ENCODE peak calls at places on chromosomes 6 and 20, in seven cellular contexts. U is natural killer cell, V is HFFc6, P is thoracic aorta, N is K562, Q is H9, M is IMR-90. T is an unnamed sample.

GRCh38 chr6:158438201-158438600 is 121.7 kb upstream of the TMEM181 start:
- DNase-seq in U (no peak), V (no peak), P (no peak), N (no peak), Q (no peak), M (no peak), T (no peak)

GRCh38 chr6:162670345-162670744 is 57.2 kb downstream of the PRKN start:
- DNase-seq in U (no peak), V (no peak), P (no peak), N (no peak), Q (no peak), M (no peak), T (no peak)

GRCh38 chr6:20879526-20879925 is 345.3 kb downstream of the CDKAL1 start:
- DNase-seq in U (no peak), V (no peak), P (no peak), N (no peak), Q (no peak), M (no peak), T (no peak)

GRCh38 chr6:15516923-15517560 is 145.8 kb downstream of the DTNBP1 start:
- DNase-seq in U (no peak), V (no peak), P (no peak), N (no peak), Q (no peak), M (no peak), T (no peak)

GRCh38 chr6:143556529-143556928 is 45.0 kb upstream of the FUCA2 start:
- DNase-seq in U (no peak), V (peak; percentile 90), P (no peak), N (no peak), Q (no peak), M (peak; percentile 95), T (no peak)

GRCh38 chr6:36373368-36374009 is 14.0 kb downstream of the ETV7 start:
- DNase-seq in U (no peak), V (no peak), P (no peak), N (no peak), Q (no peak), M (no peak), T (no peak)

GRCh38 chr6:30615958-30616810 is 859 bp downstream of the PPP1R10 start:
- DNase-seq in U (peak; percentile 33), V (peak; percentile 23), P (no peak), N (peak; percentile 43), Q (peak; percentile 45), M (no peak), T (no peak)

GRCh38 chr6:15555101-15556038 is 107.5 kb downstream of the DTNBP1 start:
- DNase-seq in U (no peak), V (no peak), P (no peak), N (peak; percentile 33), Q (no peak), M (no peak), T (no peak)

GRCh38 chr20:24100370-24101011 is 111.9 kb upstream of the GGTLC1 start:
- DNase-seq in U (peak; percentile 51), V (peak; percentile 34), P (no peak), N (peak; percentile 24), Q (no peak), M (peak; percentile 47), T (no peak)

GRCh38 chr6:80214436-80215022 is 108.1 kb downstream of the BCKDHB start:
- DNase-seq in U (no peak), V (peak; percentile 57), P (no peak), N (peak; percentile 12), Q (no peak), M (peak; percentile 70), T (no peak)

DNA sequence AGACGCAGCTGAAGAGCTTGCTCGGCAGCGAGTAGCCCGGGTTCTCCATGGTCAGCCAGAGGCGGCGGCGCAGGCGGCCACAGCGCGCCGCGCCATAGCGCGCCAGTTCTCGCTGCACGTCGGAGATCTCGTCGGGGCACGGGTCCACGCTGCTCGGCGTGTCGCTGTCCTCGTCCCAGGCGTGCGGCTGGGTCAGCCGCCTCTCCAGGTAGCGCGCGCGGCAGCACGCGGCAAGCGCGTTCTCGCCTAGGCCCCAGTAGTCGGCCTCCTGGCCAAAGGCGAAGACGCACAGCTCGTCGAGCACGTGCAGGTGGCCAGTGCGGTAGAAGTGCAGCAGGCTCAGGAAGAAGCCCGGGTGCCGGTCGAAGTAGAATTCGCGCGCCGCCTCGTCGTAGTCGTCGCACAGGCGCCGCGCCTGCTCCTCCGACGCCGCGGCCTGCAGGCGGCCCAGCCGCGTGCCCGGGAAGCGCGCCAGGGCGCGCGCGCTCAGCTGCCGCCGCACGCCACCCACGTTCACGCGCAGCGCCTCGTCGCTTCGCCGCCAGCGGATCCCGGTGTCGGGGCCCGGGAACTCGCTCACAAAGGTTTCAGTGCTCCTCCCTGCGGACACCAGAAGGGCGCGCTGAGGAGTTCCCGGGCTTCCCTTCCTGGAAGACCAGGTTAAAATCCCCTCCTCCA is 2.7 kb downstream of the KCNS1 start:
- DNase-seq in U (no peak), V (no peak), P (no peak), N (no peak), Q (peak; percentile 88), M (no peak), T (no peak)
- TF ChIP-seq CTCF in U (no peak), V (no peak), P (no peak), N (no peak), Q (peak; percentile 61), M (peak; percentile 26), T (peak; percentile 43)

DNA sequence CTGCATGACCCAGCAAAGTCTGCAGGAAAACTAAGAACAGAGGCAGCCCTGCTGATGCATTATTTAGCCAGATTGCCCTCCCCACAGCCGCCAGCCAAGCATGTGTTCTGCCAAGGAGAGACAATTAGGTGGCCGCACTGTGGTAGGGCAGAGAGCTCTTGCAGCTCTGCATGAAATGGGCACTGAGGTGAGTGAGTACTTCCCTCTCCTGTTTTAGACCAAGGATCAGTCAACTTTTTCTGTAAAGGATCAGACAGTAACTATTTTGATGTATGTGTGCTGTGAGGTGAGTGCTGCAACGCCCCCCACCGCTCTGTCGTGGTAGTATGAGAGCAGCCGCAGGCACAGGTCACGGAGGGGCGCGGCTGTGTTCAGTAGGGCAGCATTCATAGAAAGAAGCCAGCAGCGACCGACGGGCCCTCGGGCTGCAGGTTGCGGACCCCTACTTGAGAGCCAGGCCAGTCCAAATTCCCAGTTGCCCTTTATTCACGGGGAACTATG is 23.8 kb upstream of the FAM50B start:
- DNase-seq in U (no peak), V (peak; percentile 17), P (no peak), N (no peak), Q (peak; percentile 83), M (peak; percentile 32), T (no peak)
- TF ChIP-seq CTCF in U (no peak), V (peak; percentile 73), P (peak; percentile 35), N (peak; percentile 59), Q (peak; percentile 70), M (peak; percentile 36), T (no peak)

DNA sequence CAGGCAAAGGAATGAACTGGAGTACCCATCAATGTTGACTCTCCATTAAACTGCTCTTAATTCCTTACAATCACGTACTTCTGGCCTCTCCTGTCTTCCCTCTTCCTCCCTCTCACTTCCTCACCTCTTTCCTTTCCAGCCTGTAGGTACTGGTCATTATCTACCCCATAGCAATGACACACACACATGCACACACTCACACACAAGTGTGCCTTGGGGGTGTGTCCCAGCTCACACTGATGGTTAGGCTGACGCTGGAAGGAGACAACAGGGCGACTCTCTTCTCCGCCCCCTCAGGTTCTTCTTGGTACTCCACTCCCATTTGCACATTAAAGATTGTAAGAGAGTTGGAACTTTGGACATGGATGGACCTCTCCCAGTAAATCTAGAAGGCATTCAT is 14.0 kb upstream of the SERPINB9 start:
- DNase-seq in U (no peak), V (no peak), P (no peak), N (peak; percentile 71), Q (no peak), M (no peak), T (no peak)
- TF ChIP-seq CTCF in U (no peak), V (peak; percentile 49), P (peak; percentile 18), N (peak; percentile 52), Q (peak; percentile 48), M (no peak), T (peak; percentile 44)

GRCh38 chr6:75094614-75095321 is 111.1 kb downstream of the COL12A1 start:
- DNase-seq in U (no peak), V (peak; percentile 61), P (no peak), N (no peak), Q (no peak), M (peak; percentile 94), T (no peak)
- TF ChIP-seq CTCF in U (no peak), V (peak; percentile 50), P (no peak), N (no peak), Q (no peak), M (peak; percentile 25), T (no peak)

DNA sequence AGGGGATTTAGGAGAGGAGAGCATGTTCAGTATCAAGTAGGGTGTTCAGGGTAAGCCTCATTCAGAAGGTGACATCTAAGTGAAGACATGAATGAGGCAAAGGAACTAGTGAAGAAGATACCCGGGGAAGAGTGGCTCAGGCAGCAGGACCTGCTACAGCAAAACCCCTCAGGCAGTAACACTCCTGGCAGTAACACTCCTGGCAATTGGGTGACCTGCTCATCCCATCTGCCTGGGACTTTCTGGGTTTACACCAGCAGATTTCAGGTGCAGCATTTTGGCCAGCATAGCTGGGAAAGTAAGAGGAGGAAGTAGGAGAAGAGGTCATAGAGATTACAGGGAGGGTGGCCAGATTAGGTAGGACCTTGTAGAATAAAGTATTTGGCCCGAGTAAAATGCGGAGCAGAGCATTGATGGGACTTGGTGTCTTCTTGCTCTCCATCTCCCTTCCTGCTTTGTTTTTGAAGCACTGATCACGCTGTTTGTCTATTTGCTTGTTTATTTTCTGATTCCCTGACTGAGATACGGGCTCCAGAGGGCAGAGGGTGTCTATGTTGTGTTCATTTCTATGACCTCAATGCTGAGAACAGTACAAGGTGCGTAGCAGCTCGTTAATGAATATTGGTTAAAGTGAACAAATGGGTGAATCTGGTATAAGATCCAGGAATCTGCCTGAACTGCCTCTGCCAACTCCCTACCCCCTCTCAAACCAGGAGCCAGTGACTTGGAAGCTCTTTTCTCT is 88.3 kb downstream of the IYD start:
- DNase-seq in U (no peak), V (no peak), P (no peak), N (no peak), Q (no peak), M (no peak), T (no peak)
- TF ChIP-seq CTCF in U (no peak), V (no peak), P (no peak), N (no peak), Q (no peak), M (no peak), T (no peak)

GRCh38 chr6:154615483-154616025 is 105.1 kb upstream of the CNKSR3 start:
- DNase-seq in U (no peak), V (no peak), P (peak; percentile 6), N (peak; percentile 67), Q (peak; percentile 60), M (peak; percentile 60), T (no peak)
- TF ChIP-seq CTCF in U (no peak), V (no peak), P (no peak), N (peak; percentile 97), Q (no peak), M (no peak), T (no peak)